ENCODE peak calls at places on chromosomes 16 and 17, in eight cellular contexts. L is GDM1; W is T-cell; J is pancreas; Y is pulmonary artery endothelial cell; U is activated CD8-positive, alpha-beta memory T cell treated with anti-CD3 and anti-CD28 coated beads for 48 hours; F is brain microvascular endothelial cell; D is ELR. V is an unnamed sample.

GRCh38 chr17:16968786-16969185 is 3.1 kb downstream of the TNFRSF13B start:
- DNase-seq in L (no peak), W (no peak), J (no peak), Y (no peak), U (no peak), F (no peak), D (no peak), V (no peak)

GRCh38 chr16:59634951-59635350 is 900.8 kb upstream of the GOT2 start:
- DNase-seq in L (no peak), W (no peak), J (no peak), Y (no peak), U (no peak), F (peak; percentile 32), D (peak; percentile 6), V (no peak)

GRCh38 chr16:88389621-88390160 is 6.9 kb downstream of the ZNF469 start:
- DNase-seq in L (no peak), W (no peak), J (no peak), Y (no peak), U (no peak), F (no peak), D (no peak), V (no peak)

GRCh38 chr17:13106171-13106570 is 88.3 kb upstream of the ELAC2 start:
- DNase-seq in L (no peak), W (no peak), J (no peak), Y (no peak), U (no peak), F (no peak), D (no peak), V (no peak)

GRCh38 chr17:64236827-64237403 is 26.1 kb downstream of the TEX2 start:
- DNase-seq in L (no peak), W (no peak), J (no peak), Y (no peak), U (no peak), F (no peak), D (peak; percentile 65), V (no peak)

GRCh38 chr17:80850817-80851216 is 140.8 kb upstream of the CHMP6 start:
- DNase-seq in L (no peak), W (no peak), J (no peak), Y (no peak), U (no peak), F (no peak), D (peak; percentile 33), V (no peak)

GRCh38 chr17:16407911-16408588 is 7.3 kb upstream of the TRPV2 start:
- DNase-seq in L (no peak), W (no peak), J (peak; percentile 63), Y (no peak), U (no peak), F (peak; percentile 52), D (peak; percentile 43), V (no peak)

GRCh38 chr16:19348578-19349315 is 63.2 kb downstream of the CLEC19A start:
- DNase-seq in L (no peak), W (no peak), J (no peak), Y (no peak), U (no peak), F (no peak), D (peak; percentile 19), V (peak; percentile 87)

GRCh38 chr17:73929860-73930430 is 273.5 kb upstream of the RPL38 start:
- DNase-seq in L (no peak), W (no peak), J (no peak), Y (no peak), U (no peak), F (no peak), D (no peak), V (no peak)

GRCh38 chr16:85570213-85570734 is 42.8 kb upstream of the GSE1 start:
- DNase-seq in L (no peak), W (no peak), J (no peak), Y (no peak), U (no peak), F (no peak), D (no peak), V (no peak)

GRCh38 chr16:78844682-78845081 is 745.2 kb downstream of the WWOX start:
- DNase-seq in L (no peak), W (no peak), J (no peak), Y (no peak), U (no peak), F (no peak), D (no peak), V (no peak)

GRCh38 chr17:61363601-61364462 is 35.8 kb upstream of the TBX2 start:
- DNase-seq in L (no peak), W (no peak), J (no peak), Y (no peak), U (no peak), F (no peak), D (no peak), V (no peak)

GRCh38 chr16:22274916-22275315 is 22.3 kb upstream of the POLR3E start:
- DNase-seq in L (no peak), W (no peak), J (no peak), Y (no peak), U (no peak), F (no peak), D (no peak), V (no peak)

GRCh38 chr17:67711916-67712315 is 5.8 kb upstream of the NOL11 start:
- DNase-seq in L (no peak), W (no peak), J (no peak), Y (no peak), U (no peak), F (no peak), D (no peak), V (no peak)

GRCh38 chr16:57115504-57116182 is 23.3 kb downstream of the CPNE2 start:
- DNase-seq in L (no peak), W (no peak), J (no peak), Y (no peak), U (no peak), F (peak; percentile 48), D (no peak), V (peak; percentile 84)

GRCh38 chr17:21018894-21019293 is 23.9 kb downstream of the USP22 start:
- DNase-seq in L (no peak), W (no peak), J (no peak), Y (no peak), U (no peak), F (no peak), D (no peak), V (no peak)

GRCh38 chr16:19524866-19525723 is 1.4 kb downstream of the CCP110 start:
- DNase-seq in L (no peak), W (no peak), J (no peak), Y (no peak), U (no peak), F (no peak), D (peak; percentile 28), V (no peak)

GRCh38 chr17:48985436-48986245 is 11.5 kb upstream of the IGF2BP1 start:
- DNase-seq in L (no peak), W (no peak), J (no peak), Y (no peak), U (no peak), F (no peak), D (no peak), V (no peak)

GRCh38 chr17:75535119-75535537 is 9.6 kb downstream of the LLGL2 start:
- DNase-seq in L (no peak), W (peak; percentile 58), J (no peak), Y (no peak), U (no peak), F (no peak), D (no peak), V (no peak)

GRCh38 chr16:20904507-20905079 is 4.0 kb downstream of the LYRM1 start:
- DNase-seq in L (peak; percentile 85), W (peak; percentile 9), J (peak; percentile 36), Y (peak; percentile 96), U (no peak), F (peak; percentile 71), D (peak; percentile 68), V (no peak)

GRCh38 chr17:77622627-77623026 is 335.9 kb upstream of the TNRC6C start:
- DNase-seq in L (no peak), W (no peak), J (no peak), Y (no peak), U (no peak), F (no peak), D (no peak), V (no peak)

GRCh38 chr16:51392651-51393187 is 241.6 kb upstream of the SALL1 start:
- DNase-seq in L (no peak), W (no peak), J (no peak), Y (no peak), U (no peak), F (peak; percentile 65), D (peak; percentile 51), V (no peak)

GRCh38 chr17:34434065-34434464 is 71.0 kb upstream of the CCL1 start:
- DNase-seq in L (no peak), W (no peak), J (no peak), Y (no peak), U (no peak), F (no peak), D (no peak), V (no peak)

GRCh38 chr17:46818929-46819859 is 702 bp upstream of the WNT3 start:
- DNase-seq in L (no peak), W (no peak), J (no peak), Y (no peak), U (no peak), F (no peak), D (no peak), V (peak; percentile 72)

GRCh38 chr17:31388770-31389672 is 2.5 kb upstream of the RAB11FIP4 start:
- DNase-seq in L (no peak), W (no peak), J (no peak), Y (no peak), U (no peak), F (no peak), D (peak; percentile 54), V (peak; percentile 68)